ENCODE peak calls at places on chromosome 17, in four cellular contexts. One of them, this sample, is unnamed.

GRCh38 chr17:10729334-10730193 is at the start of gene TMEM220:
- DNase-seq in BJ: peak
- DNase-seq in neural crest cell: peak
- DNase-seq in fibroblast of mammary gland: peak
- DNase-seq in this sample: peak

GRCh38 chr17:6195123-6195522 is 124.9 kb downstream of the WSCD1 start:
- DNase-seq in BJ: no peak
- DNase-seq in neural crest cell: no peak
- DNase-seq in fibroblast of mammary gland: no peak
- DNase-seq in this sample: no peak

GRCh38 chr17:62950067-62950466 is 16.0 kb upstream of the TANC2 start:
- DNase-seq in BJ: no peak
- DNase-seq in neural crest cell: no peak
- DNase-seq in fibroblast of mammary gland: peak
- DNase-seq in this sample: peak

GRCh38 chr17:39867891-39868553 is at the start of gene ZPBP2:
- DNase-seq in BJ: no peak
- DNase-seq in neural crest cell: no peak
- DNase-seq in fibroblast of mammary gland: no peak
- DNase-seq in this sample: no peak

GRCh38 chr17:31448467-31449077 is 57.1 kb downstream of the RAB11FIP4 start:
- DNase-seq in BJ: no peak
- DNase-seq in neural crest cell: no peak
- DNase-seq in fibroblast of mammary gland: peak
- DNase-seq in this sample: no peak

GRCh38 chr17:38663125-38663751 is 11.5 kb downstream of the EPOP start:
- DNase-seq in BJ: no peak
- DNase-seq in neural crest cell: peak
- DNase-seq in fibroblast of mammary gland: peak
- DNase-seq in this sample: peak

GRCh38 chr17:61399131-61400057 is at the start of gene TBX2:
- DNase-seq in BJ: no peak
- DNase-seq in neural crest cell: peak
- DNase-seq in fibroblast of mammary gland: peak
- DNase-seq in this sample: peak

GRCh38 chr17:77327566-77328463 is 187.0 kb downstream of the SEC14L1 start:
- DNase-seq in BJ: no peak
- DNase-seq in neural crest cell: no peak
- DNase-seq in fibroblast of mammary gland: no peak
- DNase-seq in this sample: no peak

GRCh38 chr17:76248013-76248782 is 7.9 kb upstream of the RNF157 start:
- DNase-seq in BJ: no peak
- DNase-seq in neural crest cell: no peak
- DNase-seq in fibroblast of mammary gland: no peak
- DNase-seq in this sample: no peak

GRCh38 chr17:40949406-40949805 is 12.0 kb upstream of the KRT23 start:
- DNase-seq in BJ: no peak
- DNase-seq in neural crest cell: no peak
- DNase-seq in fibroblast of mammary gland: no peak
- DNase-seq in this sample: no peak

GRCh38 chr17:37671813-37672544 is 28.7 kb upstream of the DDX52 start:
- DNase-seq in BJ: peak
- DNase-seq in neural crest cell: no peak
- DNase-seq in fibroblast of mammary gland: peak
- DNase-seq in this sample: peak

GRCh38 chr17:28511858-28512461 is 5.8 kb downstream of the FOXN1 start:
- DNase-seq in BJ: no peak
- DNase-seq in neural crest cell: no peak
- DNase-seq in fibroblast of mammary gland: no peak
- DNase-seq in this sample: no peak
- TF ChIP-seq CTCF in BJ: no peak
- TF ChIP-seq CTCF in neural crest cell: no peak
- TF ChIP-seq CTCF in fibroblast of mammary gland: no peak
- TF ChIP-seq CTCF in this sample: peak

GRCh38 chr17:16013943-16014407 is 14.4 kb downstream of the TTC19 start:
- DNase-seq in BJ: peak
- DNase-seq in neural crest cell: peak
- DNase-seq in fibroblast of mammary gland: peak
- DNase-seq in this sample: peak
- TF ChIP-seq CTCF in BJ: peak
- TF ChIP-seq CTCF in neural crest cell: peak
- TF ChIP-seq CTCF in fibroblast of mammary gland: peak
- TF ChIP-seq CTCF in this sample: peak

DNA sequence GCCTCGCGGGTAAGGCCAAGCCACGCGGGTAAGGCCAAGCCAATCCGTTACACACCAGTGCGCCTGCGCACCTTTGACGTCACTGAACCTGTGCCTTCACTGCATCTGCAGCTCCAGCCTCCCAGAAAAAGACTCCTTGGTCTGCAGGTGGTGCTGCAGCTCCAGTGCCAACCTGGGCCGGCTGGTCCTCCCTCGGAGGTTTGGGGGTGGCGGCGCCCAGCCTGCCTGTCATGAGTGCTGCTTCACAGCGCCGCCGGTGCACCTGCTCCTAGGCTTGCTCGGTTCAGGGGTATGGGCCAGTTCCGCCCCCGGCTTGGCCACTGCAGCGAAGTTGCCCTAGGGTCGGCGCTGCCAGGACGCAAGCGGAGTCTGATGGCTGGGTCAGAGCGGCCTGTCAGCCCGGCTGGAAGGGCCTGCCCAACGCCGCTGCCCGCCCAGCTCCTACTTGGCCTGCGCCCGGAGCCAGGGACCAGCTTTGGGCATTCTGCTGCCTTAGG is 146.6 kb downstream of the USP22 start:
- DNase-seq in BJ: no peak
- DNase-seq in neural crest cell: no peak
- DNase-seq in fibroblast of mammary gland: peak
- DNase-seq in this sample: no peak
- TF ChIP-seq CTCF in BJ: peak
- TF ChIP-seq CTCF in neural crest cell: no peak
- TF ChIP-seq CTCF in fibroblast of mammary gland: peak
- TF ChIP-seq CTCF in this sample: no peak

GRCh38 chr17:70109497-70109896 is 34.5 kb downstream of the KCNJ16 start:
- DNase-seq in BJ: no peak
- DNase-seq in neural crest cell: no peak
- DNase-seq in fibroblast of mammary gland: no peak
- DNase-seq in this sample: no peak
- TF ChIP-seq CTCF in BJ: no peak
- TF ChIP-seq CTCF in neural crest cell: no peak
- TF ChIP-seq CTCF in fibroblast of mammary gland: no peak
- TF ChIP-seq CTCF in this sample: no peak

DNA sequence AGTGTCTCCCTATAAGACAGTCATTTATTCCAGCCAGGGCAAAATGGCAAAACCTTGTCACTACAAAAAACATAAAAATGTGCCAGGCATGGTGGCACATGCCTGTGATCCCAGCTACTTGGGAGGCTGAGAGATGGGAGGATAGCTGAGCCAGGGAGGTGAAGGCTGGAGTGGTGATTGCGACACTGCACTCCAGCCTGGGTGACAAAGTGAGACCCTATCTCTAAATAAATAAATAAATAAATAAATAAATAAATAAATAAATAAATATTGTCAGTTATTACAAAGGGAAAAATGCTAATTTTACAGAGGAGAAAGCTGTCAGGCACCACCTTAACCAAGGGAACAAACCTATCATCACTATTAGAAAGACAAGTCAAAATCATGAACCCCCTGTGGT is 75.5 kb downstream of the STH start:
- DNase-seq in BJ: no peak
- DNase-seq in neural crest cell: no peak
- DNase-seq in fibroblast of mammary gland: no peak
- DNase-seq in this sample: no peak
- TF ChIP-seq CTCF in BJ: no peak
- TF ChIP-seq CTCF in neural crest cell: no peak
- TF ChIP-seq CTCF in fibroblast of mammary gland: no peak
- TF ChIP-seq CTCF in this sample: no peak